ENCODE peak calls at places on chromosome 7, in five cellular contexts. C, K, H, J and L are unnamed samples.

GRCh38 chr7:22851140-22851539 is 28.5 kb upstream of the TOMM7 start:
- DNase-seq in J (no peak), H (no peak), K (no peak), C (peak; percentile 67), L (no peak)

GRCh38 chr7:113812881-113813280 is 105.9 kb downstream of the PPP1R3A start:
- DNase-seq in K (no peak), J (no peak), C (no peak), H (peak; percentile 3), L (no peak)

GRCh38 chr7:41003031-41003925 is 699.6 kb downstream of the INHBA start:
- DNase-seq in J (no peak), K (no peak), H (peak; percentile 77), C (peak; percentile 70), L (peak; percentile 56)

GRCh38 chr7:31633894-31634494 is 53.0 kb upstream of the PPP1R17 start:
- DNase-seq in K (no peak), J (no peak), C (peak; percentile 80), H (peak; percentile 48), L (peak; percentile 25)

GRCh38 chr7:43417455-43417854 is 165.5 kb upstream of the STK17A start:
- DNase-seq in J (no peak), K (no peak), C (no peak), H (no peak), L (no peak)

GRCh38 chr7:22979861-22980260 is 34.1 kb downstream of the HYCC1 start:
- DNase-seq in J (no peak), C (no peak), H (no peak), K (no peak), L (no peak)

GRCh38 chr7:2680792-2681490 is 7.1 kb upstream of the AMZ1 start:
- DNase-seq in K (peak; percentile 43), J (no peak), H (peak; percentile 69), C (peak; percentile 59), L (peak; percentile 87)

GRCh38 chr7:144780071-144780608 is 55.7 kb downstream of the TPK1 start:
- DNase-seq in J (no peak), K (no peak), C (peak; percentile 96), H (no peak), L (no peak)

GRCh38 chr7:121080257-121080912 is 91.9 kb downstream of the CPED1 start:
- DNase-seq in H (no peak), C (no peak), J (no peak), K (no peak), L (no peak)

GRCh38 chr7:106812027-106812643 is 52.9 kb upstream of the PIK3CG start:
- DNase-seq in J (no peak), H (no peak), K (no peak), C (no peak), L (no peak)

GRCh38 chr7:1954366-1955004 is 278.3 kb downstream of the MAD1L1 start:
- DNase-seq in J (no peak), K (no peak), H (no peak), C (no peak), L (no peak)

GRCh38 chr7:13742719-13743640 is 246.5 kb downstream of the ETV1 start:
- DNase-seq in C (peak; percentile 69), J (no peak), K (no peak), H (peak; percentile 80), L (peak; percentile 58)

GRCh38 chr7:100407285-100408180 is 21.0 kb downstream of the ZCWPW1 start:
- DNase-seq in K (no peak), H (peak; percentile 72), J (no peak), C (peak; percentile 78), L (peak; percentile 40)

GRCh38 chr7:32163911-32164310 is 93.7 kb upstream of the PDE1C start:
- DNase-seq in K (no peak), C (no peak), H (no peak), J (no peak), L (no peak)

GRCh38 chr7:150665075-150665794 is 20.3 kb upstream of the GIMAP2 start:
- DNase-seq in K (no peak), J (no peak), H (peak; percentile 24), C (no peak), L (no peak)